ENCODE peak calls at places on chromosomes 11 and 22, in nine cellular contexts. B, X, W, U, Q, V, T, A and K are unnamed samples.

GRCh38 chr22:46596032-46596441 is 24.1 kb upstream of the GRAMD4 start:
- DNase-seq in A (no peak), V (no peak), T (no peak), U (peak; percentile 47), X (peak; percentile 72), Q (no peak), B (no peak), W (no peak), K (no peak)

GRCh38 chr22:49575703-49576081 is 252.0 kb downstream of the BRD1 start:
- DNase-seq in B (no peak), A (no peak), T (no peak), Q (no peak), W (no peak), U (no peak), X (peak; percentile 49), V (no peak), K (no peak)

GRCh38 chr22:39212721-39213376 is 31.9 kb downstream of the PDGFB start:
- DNase-seq in V (no peak), W (peak; percentile 87), X (peak; percentile 40), T (no peak), Q (no peak), B (no peak), A (no peak), U (no peak), K (no peak)

GRCh38 chr11:19268901-19269300 is 28.2 kb upstream of the E2F8 start:
- DNase-seq in T (no peak), Q (no peak), X (no peak), B (no peak), U (no peak), V (no peak), W (no peak), A (no peak), K (no peak)

GRCh38 chr22:23242473-23243001 is 62.2 kb downstream of the BCR start:
- DNase-seq in T (no peak), U (no peak), X (no peak), Q (peak; percentile 93), W (no peak), V (no peak), B (no peak), A (no peak), K (peak; percentile 85)

GRCh38 chr11:111947143-111947542 is 10.0 kb downstream of the DIXDC1 start:
- DNase-seq in U (no peak), V (no peak), T (no peak), X (no peak), W (no peak), A (no peak), Q (no peak), B (no peak), K (no peak)

GRCh38 chr22:49238181-49239141 is 589.2 kb downstream of the BRD1 start:
- DNase-seq in T (no peak), A (no peak), U (no peak), Q (no peak), W (no peak), B (no peak), V (no peak), X (no peak), K (peak; percentile 31)

GRCh38 chr11:76823481-76824028 is 37.2 kb upstream of the ACER3 start:
- DNase-seq in T (no peak), B (no peak), U (peak; percentile 59), X (no peak), V (peak; percentile 58), W (peak; percentile 77), Q (no peak), A (peak; percentile 88), K (peak; percentile 43)

GRCh38 chr11:117228091-117228490 is 3.8 kb downstream of the PCSK7 start:
- DNase-seq in Q (no peak), X (peak; percentile 61), W (no peak), T (no peak), B (no peak), U (no peak), V (no peak), A (no peak), K (no peak)

GRCh38 chr11:129593098-129593497 is 217.4 kb downstream of the BARX2 start:
- DNase-seq in V (no peak), T (no peak), A (no peak), B (no peak), X (no peak), Q (no peak), W (no peak), U (no peak), K (no peak)

GRCh38 chr11:93573184-93573583 is 30.0 kb upstream of the SMCO4 start:
- DNase-seq in V (no peak), X (no peak), U (no peak), A (no peak), W (no peak), B (no peak), T (no peak), Q (no peak), K (no peak)

GRCh38 chr11:116199182-116199581 is 573.6 kb downstream of the BUD13 start:
- DNase-seq in A (no peak), B (no peak), W (no peak), V (no peak), U (no peak), T (no peak), X (no peak), Q (no peak), K (no peak)

GRCh38 chr11:66880484-66881211 is 23.8 kb downstream of the LRFN4 start:
- DNase-seq in X (no peak), V (no peak), Q (no peak), U (no peak), W (no peak), T (no peak), B (no peak), A (no peak), K (no peak)

GRCh38 chr11:71321433-71322191 is 69.2 kb upstream of the SHANK2 start:
- DNase-seq in B (no peak), T (no peak), Q (no peak), U (no peak), A (no peak), X (peak; percentile 22), V (no peak), W (no peak), K (no peak)

GRCh38 chr22:41902932-41903421 is 11.9 kb downstream of the SHISA8 start:
- DNase-seq in Q (no peak), B (peak; percentile 18), V (no peak), W (no peak), X (no peak), A (no peak), T (no peak), U (no peak), K (no peak)